ENCODE peak calls at places on chromosome 17, in six cellular contexts. B is dorsolateral prefrontal cortex, Z is adrenal gland, M is lower leg skin, R is lung, E is HepG2. H is an unnamed sample.

GRCh38 chr17:12536021-12536420 is 129.7 kb upstream of the MYOCD start:
- DNase-seq in B (no peak), Z (no peak), M (no peak), R (no peak), E (no peak), H (no peak)

GRCh38 chr17:28338056-28338768 is 2.7 kb downstream of the TNFAIP1 start:
- DNase-seq in B (peak), Z (no peak), M (no peak), R (no peak), E (no peak), H (no peak)

GRCh38 chr17:82930924-82931695 is 91.3 kb upstream of the ZNF750 start:
- DNase-seq in B (peak), Z (no peak), M (no peak), R (no peak), E (no peak), H (no peak)

GRCh38 chr17:40528692-40529417 is 27.4 kb upstream of the TNS4 start:
- DNase-seq in B (peak), Z (no peak), M (no peak), R (no peak), E (no peak), H (peak)

GRCh38 chr17:48960834-48961515 is 7.4 kb downstream of the GIP start:
- DNase-seq in B (no peak), Z (no peak), M (no peak), R (no peak), E (peak), H (no peak)

GRCh38 chr17:1480747-1481465 is 11.6 kb downstream of the MYO1C start:
- DNase-seq in B (no peak), Z (no peak), M (no peak), R (no peak), E (no peak), H (no peak)

GRCh38 chr17:49031965-49032928 is 35.1 kb downstream of the IGF2BP1 start:
- DNase-seq in B (no peak), Z (peak), M (no peak), R (peak), E (peak), H (no peak)

GRCh38 chr17:73304971-73305786 is 6.6 kb downstream of the CDC42EP4 start:
- DNase-seq in B (no peak), Z (peak), M (no peak), R (peak), E (no peak), H (no peak)

GRCh38 chr17:82950525-82951102 is 110.8 kb upstream of the ZNF750 start:
- DNase-seq in B (peak), Z (no peak), M (no peak), R (no peak), E (no peak), H (no peak)

GRCh38 chr17:82299452-82299851 is 18.0 kb downstream of the CD7 start:
- DNase-seq in B (no peak), Z (no peak), M (no peak), R (no peak), E (no peak), H (no peak)

GRCh38 chr17:28105501-28105900 is 63.0 kb downstream of the NLK start:
- DNase-seq in B (no peak), Z (no peak), M (no peak), R (no peak), E (no peak), H (no peak)

GRCh38 chr17:82158825-82159224 is 53.8 kb downstream of the CCDC57 start:
- DNase-seq in B (no peak), Z (no peak), M (no peak), R (no peak), E (no peak), H (no peak)

GRCh38 chr17:35906559-35907265 is 23.9 kb downstream of the RDM1 start:
- DNase-seq in B (no peak), Z (no peak), M (no peak), R (no peak), E (no peak), H (no peak)

GRCh38 chr17:82696916-82697807 is 1.3 kb downstream of the RAB40B start:
- DNase-seq in B (peak), Z (no peak), M (no peak), R (no peak), E (no peak), H (no peak)

GRCh38 chr17:14204084-14204483 is 32.6 kb downstream of the CDRT15 start:
- DNase-seq in B (no peak), Z (no peak), M (no peak), R (no peak), E (no peak), H (no peak)

GRCh38 chr17:57484081-57484666 is 227.9 kb downstream of the MSI2 start:
- DNase-seq in B (no peak), Z (no peak), M (no peak), R (no peak), E (no peak), H (no peak)

GRCh38 chr17:72123964-72124791 is 3.4 kb downstream of the SOX9 start:
- DNase-seq in B (no peak), Z (no peak), M (no peak), R (no peak), E (no peak), H (no peak)

GRCh38 chr17:38403491-38403890 is 24.8 kb upstream of the ARHGAP23 start:
- DNase-seq in B (no peak), Z (no peak), M (no peak), R (no peak), E (no peak), H (no peak)

GRCh38 chr17:78559749-78560368 is 17.3 kb downstream of the DNAH17 start:
- DNase-seq in B (no peak), Z (no peak), M (no peak), R (no peak), E (no peak), H (no peak)

GRCh38 chr17:75417054-75417453 is 11.6 kb upstream of the GRB2 start:
- DNase-seq in B (no peak), Z (peak), M (no peak), R (no peak), E (no peak), H (no peak)

GRCh38 chr17:47300718-47301117 is 23.0 kb upstream of the EFCAB13 start:
- DNase-seq in B (no peak), Z (no peak), M (no peak), R (no peak), E (no peak), H (no peak)

GRCh38 chr17:6536566-6537065 is 19.7 kb downstream of the PITPNM3 start:
- DNase-seq in B (no peak), Z (no peak), M (no peak), R (no peak), E (no peak), H (no peak)

GRCh38 chr17:42372142-42372541 is 16.1 kb downstream of the STAT3 start:
- DNase-seq in B (no peak), Z (no peak), M (no peak), R (no peak), E (no peak), H (no peak)

GRCh38 chr17:72419866-72420774 is 299.3 kb downstream of the SOX9 start:
- DNase-seq in B (no peak), Z (no peak), M (no peak), R (no peak), E (no peak), H (no peak)

GRCh38 chr17:62819511-62820221 is 11.6 kb upstream of the MARCHF10 start:
- DNase-seq in B (no peak), Z (peak), M (peak), R (peak), E (peak), H (no peak)

GRCh38 chr17:57624390-57624789 is 120.7 kb downstream of the CCDC182 start:
- DNase-seq in B (no peak), Z (no peak), M (no peak), R (no peak), E (no peak), H (no peak)

GRCh38 chr17:57667461-57667923 is 77.6 kb downstream of the CCDC182 start:
- DNase-seq in B (peak), Z (peak), M (no peak), R (no peak), E (no peak), H (no peak)

GRCh38 chr17:47621293-47622178 is 28.2 kb upstream of the KPNB1 start:
- DNase-seq in B (peak), Z (peak), M (no peak), R (no peak), E (no peak), H (no peak)

GRCh38 chr17:44610871-44611270 is 45.4 kb upstream of the MEIOC start:
- DNase-seq in B (no peak), Z (no peak), M (no peak), R (no peak), E (no peak), H (no peak)

GRCh38 chr17:15380447-15380846 is 39.0 kb upstream of the TEKT3 start:
- DNase-seq in B (no peak), Z (no peak), M (no peak), R (no peak), E (no peak), H (no peak)

GRCh38 chr17:59172436-59173004 is 17.0 kb downstream of the PRR11 start:
- DNase-seq in B (no peak), Z (no peak), M (no peak), R (no peak), E (no peak), H (no peak)

GRCh38 chr17:40598021-40598927 is 33.0 kb upstream of the CCR7 start:
- DNase-seq in B (no peak), Z (no peak), M (no peak), R (no peak), E (no peak), H (no peak)

GRCh38 chr17:63447688-63448005 is 1.5 kb upstream of the CYB561 start:
- DNase-seq in B (no peak), Z (no peak), M (no peak), R (no peak), E (no peak), H (no peak)

GRCh38 chr17:6456914-6457687 is 12.8 kb downstream of the PIMREG start:
- DNase-seq in B (no peak), Z (peak), M (no peak), R (no peak), E (peak), H (no peak)

GRCh38 chr17:79654350-79654959 is 43.6 kb upstream of the RBFOX3 start:
- DNase-seq in B (no peak), Z (no peak), M (no peak), R (no peak), E (no peak), H (no peak)

GRCh38 chr17:76453431-76453743 is 435 bp upstream of the UBE2O start:
- DNase-seq in B (no peak), Z (no peak), M (no peak), R (no peak), E (no peak), H (no peak)

GRCh38 chr17:76449126-76449525 is 3.8 kb downstream of the UBE2O start:
- DNase-seq in B (no peak), Z (no peak), M (no peak), R (no peak), E (no peak), H (no peak)

GRCh38 chr17:76452102-76452645 is 778 bp downstream of the UBE2O start:
- DNase-seq in B (no peak), Z (no peak), M (no peak), R (no peak), E (no peak), H (no peak)

GRCh38 chr17:76451480-76451879 is 1.5 kb downstream of the UBE2O start:
- DNase-seq in B (no peak), Z (no peak), M (no peak), R (no peak), E (no peak), H (no peak)

GRCh38 chr17:76452646-76453430 is at the start of gene UBE2O:
- DNase-seq in B (peak), Z (peak), M (peak), R (peak), E (peak), H (peak)
- TF ChIP-seq CTCF in B (peak), Z (peak), M (peak), R (peak), E (peak), H (peak)

GRCh38 chr17:67680445-67681224 is 37.1 kb upstream of the NOL11 start:
- DNase-seq in B (no peak), Z (no peak), M (no peak), R (no peak), E (no peak), H (no peak)

GRCh38 chr17:67682196-67682595 is 35.5 kb upstream of the NOL11 start:
- DNase-seq in B (no peak), Z (no peak), M (no peak), R (no peak), E (no peak), H (no peak)

GRCh38 chr17:67675481-67675880 is 42.3 kb upstream of the NOL11 start:
- DNase-seq in B (no peak), Z (no peak), M (no peak), R (no peak), E (no peak), H (no peak)

GRCh38 chr17:67679721-67680120 is 38.0 kb upstream of the NOL11 start:
- DNase-seq in B (no peak), Z (no peak), M (no peak), R (no peak), E (no peak), H (no peak)

GRCh38 chr17:67679225-67679624 is 38.5 kb upstream of the NOL11 start:
- DNase-seq in B (no peak), Z (no peak), M (no peak), R (no peak), E (no peak), H (no peak)
- TF ChIP-seq CTCF in B (no peak), Z (no peak), M (no peak), R (no peak), E (no peak), H (no peak)

DNA sequence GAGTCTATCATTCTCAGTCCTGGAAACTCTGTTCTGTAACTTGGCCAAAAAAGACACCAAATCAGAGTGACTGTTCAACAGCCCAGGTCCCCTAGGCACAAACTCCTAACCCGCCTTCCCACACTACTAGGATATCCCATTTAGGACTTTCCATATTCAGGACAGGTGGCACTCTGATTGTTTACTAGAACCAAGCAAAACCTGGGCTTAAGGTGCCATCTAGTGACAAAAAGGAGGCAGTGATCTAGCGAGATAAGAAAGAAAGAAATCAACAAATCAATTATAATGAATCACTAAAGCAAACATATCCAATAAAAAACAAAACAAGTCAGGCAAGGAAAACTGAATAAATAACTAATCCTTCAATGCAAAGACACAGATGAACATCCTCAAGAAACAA is 203.9 kb downstream of the CEP112 start:
- DNase-seq in B (no peak), Z (no peak), M (no peak), R (no peak), E (peak), H (no peak)
- TF ChIP-seq CTCF in B (no peak), Z (peak), M (peak), R (no peak), E (peak), H (no peak)

GRCh38 chr17:69122065-69122464 is 19.6 kb downstream of the ABCA6 start:
- DNase-seq in B (no peak), Z (no peak), M (no peak), R (no peak), E (no peak), H (no peak)

GRCh38 chr17:69123626-69124025 is 18.1 kb downstream of the ABCA6 start:
- DNase-seq in B (no peak), Z (no peak), M (no peak), R (no peak), E (no peak), H (no peak)

DNA sequence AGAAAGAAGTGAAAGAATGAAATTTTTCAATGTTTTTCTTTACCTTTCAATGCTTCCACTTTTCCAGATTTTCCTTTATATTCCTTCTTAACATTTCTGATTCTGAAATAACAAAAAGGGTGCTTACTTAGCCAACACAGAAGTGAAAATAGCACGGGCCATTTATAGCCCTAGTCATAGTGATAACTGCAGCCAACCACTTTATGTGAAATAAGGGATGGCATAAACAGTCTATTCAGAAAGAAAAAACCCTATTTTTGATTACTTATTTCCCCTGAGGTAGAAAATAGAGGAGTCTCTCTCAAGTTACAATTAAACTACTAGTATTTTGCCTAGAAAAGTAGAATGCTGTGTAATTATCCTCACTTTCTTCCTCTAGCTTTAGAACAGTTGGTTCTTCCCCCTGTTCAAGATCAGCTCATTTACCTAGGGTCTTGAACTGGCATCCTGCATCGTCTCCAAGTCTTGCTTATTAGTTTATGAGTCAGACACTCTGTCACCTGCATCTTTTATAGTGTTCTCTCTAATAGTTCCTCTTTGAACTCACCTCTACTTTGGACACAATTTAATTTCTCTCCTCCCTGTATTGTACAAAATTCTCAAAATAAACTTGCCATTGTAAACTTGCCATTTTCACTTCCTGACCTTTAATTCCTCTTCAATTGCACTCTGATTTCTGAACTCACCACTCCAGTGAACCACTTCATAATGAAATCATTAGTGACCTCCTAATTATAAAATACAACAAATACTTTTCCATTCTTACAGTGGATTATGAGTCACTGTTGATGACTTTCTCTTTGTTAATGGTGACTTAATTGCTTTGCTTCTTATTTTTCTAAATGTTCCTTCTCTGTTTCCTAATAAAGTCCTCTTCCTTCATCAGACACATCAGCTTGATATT is 23.6 kb downstream of the ABCA6 start:
- DNase-seq in B (no peak), Z (no peak), M (no peak), R (no peak), E (no peak), H (no peak)
- TF ChIP-seq CTCF in B (no peak), Z (no peak), M (no peak), R (no peak), E (no peak), H (no peak)

H was measured in CD14-positive monocyte.